ENCODE peak calls at places on chromosomes 3 and 15, in five cellular contexts. I is adrenal gland; P is choroid plexus epithelial cell; A is activated CD4-positive, alpha-beta T cell treated with anti-CD3 and anti-CD28 coated beads for 1 hour; G is astrocyte of the spinal cord. Y is an unnamed sample.

GRCh38 chr3:52896613-52897012 is 735 bp downstream of the STIMATE start:
- DNase-seq in G (no peak), I (no peak), A (no peak), P (no peak), Y (no peak)

GRCh38 chr3:18351823-18352744 is 73.1 kb downstream of the SATB1 start:
- DNase-seq in G (peak), A (no peak), P (no peak), I (no peak), Y (no peak)

GRCh38 chr3:29465836-29466235 is 185.0 kb downstream of the RBMS3 start:
- DNase-seq in G (peak), I (no peak), A (no peak), P (peak), Y (no peak)

GRCh38 chr3:160115387-160115786 is 109.8 kb upstream of the C3orf80 start:
- DNase-seq in P (no peak), A (no peak), G (no peak), I (no peak), Y (no peak)

GRCh38 chr15:89829616-89830440 is 15.2 kb upstream of the ANPEP start:
- DNase-seq in P (no peak), I (no peak), A (no peak), G (no peak), Y (no peak)

GRCh38 chr3:25689226-25689625 is 24.5 kb upstream of the TOP2B start:
- DNase-seq in A (no peak), G (no peak), I (no peak), P (no peak), Y (no peak)

GRCh38 chr3:136023264-136023978 is 57.9 kb downstream of the PPP2R3A start:
- DNase-seq in P (no peak), G (no peak), A (no peak), I (no peak), Y (no peak)

GRCh38 chr3:181213347-181213746 is 223.8 kb upstream of the DNAJC19 start:
- DNase-seq in G (no peak), P (no peak), I (no peak), A (no peak), Y (no peak)

GRCh38 chr3:76370749-76371148 is 585.4 kb upstream of the ZNF717 start:
- DNase-seq in G (no peak), A (no peak), P (peak), I (no peak), Y (no peak)

GRCh38 chr15:51240066-51240465 is 98.3 kb downstream of the CYP19A1 start:
- DNase-seq in A (no peak), G (no peak), I (no peak), P (no peak), Y (no peak)

GRCh38 chr3:62095756-62096155 is 277.6 kb downstream of the FEZF2 start:
- DNase-seq in I (no peak), G (no peak), P (no peak), A (no peak), Y (no peak)

GRCh38 chr3:30619318-30619717 is 12.9 kb downstream of the TGFBR2 start:
- DNase-seq in G (no peak), I (no peak), A (no peak), P (no peak), Y (no peak)

GRCh38 chr3:161500057-161500836 is 3.6 kb downstream of the OTOL1 start:
- DNase-seq in A (no peak), G (no peak), I (no peak), P (no peak), Y (no peak)

GRCh38 chr3:61807865-61808276 is 246.5 kb downstream of the PTPRG start:
- DNase-seq in G (peak), P (peak), I (no peak), A (no peak), Y (no peak)

GRCh38 chr15:42065008-42065407 is 29.4 kb downstream of the PLA2G4D start:
- DNase-seq in G (no peak), P (no peak), I (no peak), A (no peak), Y (no peak)

GRCh38 chr3:75886971-75887526 is 101.7 kb upstream of the ZNF717 start:
- DNase-seq in I (no peak), A (no peak), G (no peak), P (no peak), Y (no peak)

GRCh38 chr3:177545964-177546363 is 348.7 kb upstream of the TBL1XR1 start:
- DNase-seq in I (no peak), A (no peak), P (no peak), G (no peak), Y (no peak)

GRCh38 chr15:22811640-22812039 is 25.2 kb downstream of the NIPA1 start:
- DNase-seq in I (peak), P (peak), G (no peak), A (no peak), Y (no peak)

GRCh38 chr3:159785276-159785675 is 203.4 kb upstream of the IL12A start:
- DNase-seq in G (no peak), A (no peak), I (no peak), P (peak), Y (no peak)

GRCh38 chr3:113287111-113287817 is 75.9 kb downstream of the BOC start:
- DNase-seq in I (no peak), A (no peak), P (peak), G (peak), Y (no peak)

GRCh38 chr3:147394168-147394941 is 12.0 kb downstream of the ZIC4 start:
- DNase-seq in I (no peak), G (peak), A (no peak), P (peak), Y (no peak)

GRCh38 chr3:147390589-147391569 is 15.5 kb downstream of the ZIC4 start:
- DNase-seq in A (no peak), G (no peak), I (no peak), P (peak), Y (no peak)

GRCh38 chr15:63736287-63736686 is 97.5 kb downstream of the HERC1 start:
- DNase-seq in A (no peak), P (no peak), I (no peak), G (no peak), Y (no peak)

GRCh38 chr3:139732729-139733128 is 55.0 kb upstream of the NMNAT3 start:
- DNase-seq in P (no peak), G (no peak), A (no peak), I (no peak), Y (no peak)

GRCh38 chr3:180311242-180311641 is 274.5 kb upstream of the PEX5L start:
- DNase-seq in I (no peak), P (no peak), G (no peak), A (no peak), Y (no peak)

GRCh38 chr3:52094591-52095485 is 38.5 kb upstream of the DUSP7 start:
- DNase-seq in P (no peak), G (no peak), I (no peak), A (no peak), Y (peak)

GRCh38 chr3:57026918-57027317 is 33.5 kb upstream of the SPATA12 start:
- DNase-seq in G (no peak), A (no peak), I (peak), P (peak), Y (no peak)

GRCh38 chr3:170835346-170835745 is 34.6 kb downstream of the RPL22L1 start:
- DNase-seq in P (peak), A (no peak), G (peak), I (no peak), Y (no peak)